ENCODE peak calls at places on chromosomes 6 and 20, in five cellular contexts. P is hepatocyte, W is skeletal muscle cell, X is uterus, G is right cardiac atrium. S is an unnamed sample.

GRCh38 chr6:31005249-31006020 is 4.8 kb upstream of the MUC22 start:
- DNase-seq in G (no peak), W (no peak), P (no peak), X (no peak), S (no peak)

GRCh38 chr20:50197463-50197862 is 6.8 kb downstream of the CEBPB start:
- DNase-seq in G (no peak), P (no peak), X (no peak), W (no peak), S (no peak)

GRCh38 chr6:131924881-131925474 is 26.2 kb downstream of the CCN2 start:
- DNase-seq in P (peak), W (no peak), X (no peak), G (no peak), S (peak)

GRCh38 chr6:130971504-130971903 is 91.5 kb downstream of the EPB41L2 start:
- DNase-seq in X (no peak), P (no peak), W (no peak), G (no peak), S (no peak)

GRCh38 chr20:54875307-54875706 is 399.9 kb downstream of the DOK5 start:
- DNase-seq in W (no peak), G (no peak), X (no peak), P (no peak), S (no peak)

GRCh38 chr6:40477246-40478126 is 109.7 kb downstream of the LRFN2 start:
- DNase-seq in X (no peak), G (no peak), W (no peak), P (peak), S (peak)

GRCh38 chr20:44580581-44581268 is 1.7 kb upstream of the PKIG start:
- DNase-seq in G (no peak), W (no peak), X (no peak), P (no peak), S (no peak)

GRCh38 chr6:32177182-32177787 is 920 bp upstream of the RNF5 start:
- DNase-seq in W (no peak), G (no peak), X (no peak), P (peak), S (peak)

GRCh38 chr6:75145211-75145610 is 60.6 kb downstream of the COL12A1 start:
- DNase-seq in W (no peak), P (no peak), G (no peak), X (no peak), S (no peak)

GRCh38 chr20:62845416-62845815 is 16.2 kb downstream of the TCFL5 start:
- DNase-seq in X (no peak), P (no peak), G (no peak), W (no peak), S (no peak)

GRCh38 chr20:56358070-56358469 is 704 bp upstream of the FAM210B start:
- DNase-seq in X (no peak), G (no peak), P (no peak), W (no peak), S (no peak)

GRCh38 chr20:63273635-63274380 is 1.2 kb downstream of the ARFGAP1 start:
- DNase-seq in G (no peak), W (peak), P (peak), X (no peak), S (no peak)

DNA sequence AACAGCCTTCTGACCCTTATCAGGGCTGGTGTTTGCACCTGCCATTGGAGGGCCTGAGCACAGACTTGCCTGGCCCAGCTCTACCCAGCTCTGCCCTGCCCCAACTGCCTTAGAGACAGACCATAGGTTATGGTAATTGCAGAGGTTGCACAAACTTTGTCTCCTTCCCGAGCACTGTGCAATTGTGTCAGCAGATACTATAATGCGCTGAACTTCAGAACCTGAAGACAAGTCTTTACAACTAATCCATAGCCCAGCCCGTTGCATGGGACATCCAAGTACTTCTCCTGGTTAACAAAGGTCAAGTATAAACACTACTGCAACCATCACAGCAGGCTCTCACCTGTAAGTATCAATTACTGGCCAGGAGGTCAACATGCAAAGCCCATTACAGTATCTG is 58.6 kb downstream of the PDSS2 start:
- DNase-seq in G (no peak), W (no peak), X (no peak), P (no peak), S (no peak)
- H3K4me3 ChIP-seq in G (no peak), W (no peak), X (no peak), P (no peak), S (no peak)

GRCh38 chr6:98827295-98828159 is 6.8 kb upstream of the POU3F2 start:
- DNase-seq in G (no peak), P (no peak), X (no peak), W (no peak), S (no peak)
- H3K4me3 ChIP-seq in G (peak), P (no peak), X (no peak), W (no peak), S (no peak)

GRCh38 chr6:35081426-35081851 is 59.7 kb downstream of the TCP11 start:
- DNase-seq in X (no peak), G (no peak), W (no peak), P (no peak), S (no peak)
- H3K4me3 ChIP-seq in X (no peak), G (no peak), W (no peak), P (no peak), S (no peak)

GRCh38 chr20:8131598-8132014 is 460 bp upstream of the PLCB1 start:
- DNase-seq in X (no peak), G (no peak), W (no peak), P (no peak), S (no peak)
- H3K4me3 ChIP-seq in X (peak), G (peak), W (peak), P (peak), S (peak)

GRCh38 chr6:154516276-154516675 is 5.8 kb upstream of the CNKSR3 start:
- DNase-seq in X (no peak), W (no peak), G (no peak), P (no peak), S (no peak)
- H3K4me3 ChIP-seq in X (no peak), W (peak), G (peak), P (no peak), S (no peak)

GRCh38 chr6:33213166-33213988 is 5.1 kb downstream of the RING1 start:
- DNase-seq in W (no peak), G (peak), X (peak), P (no peak), S (no peak)

GRCh38 chr6:33215761-33216649 is 7.7 kb downstream of the RING1 start:
- DNase-seq in X (no peak), P (no peak), G (no peak), W (no peak), S (no peak)

GRCh38 chr6:33215281-33215680 is 7.0 kb downstream of the RING1 start:
- DNase-seq in G (no peak), P (no peak), W (no peak), X (no peak), S (no peak)

GRCh38 chr6:33212857-33213165 is 4.5 kb downstream of the RING1 start:
- DNase-seq in X (no peak), P (no peak), W (no peak), G (no peak), S (no peak)

GRCh38 chr6:33213989-33214335 is 5.7 kb downstream of the RING1 start:
- DNase-seq in W (no peak), X (no peak), P (no peak), G (no peak), S (no peak)
- H3K4me3 ChIP-seq in W (peak), X (no peak), P (peak), G (peak), S (no peak)

GRCh38 chr6:13299909-13300308 is 28.4 kb downstream of the TBC1D7 start:
- DNase-seq in P (no peak), W (no peak), X (no peak), G (no peak), S (no peak)
- H3K4me3 ChIP-seq in P (no peak), W (no peak), X (no peak), G (no peak), S (no peak)